ENCODE peak calls at places on chromosomes 4 and X, in eight cellular contexts. M is NCI-H1092 treated with DMSO at 0.1 percent for 48 hours; H is nucleus accumbens; C is iPS-NIHi11; F is stomach; Y is anterior cingulate cortex; J is T-helper 1 cell; W is activated T-cell treated with anti-CD3 and anti-CD28 coated beads, Interleukin-2, amount 50 U/mL, for 72 hours. L is an unnamed sample.

GRCh38 chr4:88697113-88697512 is 516 bp downstream of the NAP1L5 start:
- DNase-seq in M (peak; percentile 48), H (no peak), C (no peak), F (no peak), Y (peak; percentile 20), J (peak; percentile 13), W (peak; percentile 24), L (peak; percentile 41)

GRCh38 chr4:182918791-182919302 is 1.7 kb upstream of the DCTD start:
- DNase-seq in M (no peak), H (no peak), C (no peak), F (no peak), Y (no peak), J (peak; percentile 73), W (peak; percentile 41), L (peak; percentile 50)

GRCh38 chr4:168076989-168077725 is 15.2 kb upstream of the ANXA10 start:
- DNase-seq in M (peak; percentile 34), H (no peak), C (peak; percentile 64), F (peak; percentile 75), Y (peak; percentile 23), J (peak; percentile 18), W (peak; percentile 55), L (peak; percentile 65)

GRCh38 chr4:134027931-134028330 is 173.7 kb downstream of the PABPC4L start:
- DNase-seq in M (no peak), H (no peak), C (no peak), F (no peak), Y (no peak), J (no peak), W (no peak), L (no peak)

GRCh38 chr4:10079951-10080873 is 36.4 kb downstream of the WDR1 start:
- DNase-seq in M (no peak), H (no peak), C (no peak), F (peak; percentile 18), Y (no peak), J (no peak), W (no peak), L (no peak)

GRCh38 chr4:100095729-100096595 is 94.3 kb downstream of the DDIT4L start:
- DNase-seq in M (peak; percentile 53), H (peak; percentile 2), C (peak; percentile 62), F (peak; percentile 51), Y (peak; percentile 22), J (peak; percentile 81), W (peak; percentile 61), L (peak; percentile 79)

GRCh38 chr4:94076498-94076897 is 131.2 kb upstream of the SMARCAD1 start:
- DNase-seq in M (no peak), H (no peak), C (peak; percentile 8), F (no peak), Y (no peak), J (no peak), W (no peak), L (no peak)

GRCh38 chrX:8627796-8628195 is 104.1 kb downstream of the ANOS1 start:
- DNase-seq in M (no peak), H (no peak), C (no peak), F (no peak), Y (no peak), J (no peak), W (no peak), L (no peak)

GRCh38 chr4:4426511-4427477 is 39.9 kb downstream of the NSG1 start:
- DNase-seq in M (no peak), H (no peak), C (peak; percentile 68), F (no peak), Y (no peak), J (no peak), W (no peak), L (no peak)

GRCh38 chr4:132493476-132493875 is 655.6 kb upstream of the PCDH10 start:
- DNase-seq in M (no peak), H (no peak), C (no peak), F (no peak), Y (no peak), J (no peak), W (no peak), L (no peak)

GRCh38 chr4:121824171-121824527 is 466 bp upstream of the CCNA2 start:
- DNase-seq in M (no peak), H (no peak), C (no peak), F (no peak), Y (no peak), J (no peak), W (no peak), L (no peak)

GRCh38 chrX:20743054-20743453 is 476.3 kb upstream of the RPS6KA3 start:
- DNase-seq in M (peak; percentile 94), H (no peak), C (no peak), F (no peak), Y (no peak), J (no peak), W (no peak), L (no peak)

GRCh38 chr4:13349096-13349495 is 135.0 kb downstream of the RAB28 start:
- DNase-seq in M (no peak), H (no peak), C (no peak), F (no peak), Y (no peak), J (no peak), W (no peak), L (no peak)

GRCh38 chr4:80448056-80448455 is 112.5 kb downstream of the CFAP299 start:
- DNase-seq in M (no peak), H (no peak), C (no peak), F (no peak), Y (no peak), J (no peak), W (no peak), L (no peak)

GRCh38 chr4:128338634-128339355 is 51.2 kb upstream of the PGRMC2 start:
- DNase-seq in M (no peak), H (no peak), C (no peak), F (no peak), Y (no peak), J (no peak), W (no peak), L (no peak)

GRCh38 chr4:119025440-119025839 is 110.2 kb upstream of the MYOZ2 start:
- DNase-seq in M (no peak), H (no peak), C (no peak), F (peak; percentile 48), Y (no peak), J (no peak), W (no peak), L (no peak)

GRCh38 chr4:168831919-168832745 is 177.9 kb downstream of the CBR4 start:
- DNase-seq in M (peak; percentile 46), H (peak; percentile 23), C (peak; percentile 87), F (peak; percentile 88), Y (peak; percentile 35), J (peak; percentile 69), W (peak; percentile 79), L (peak; percentile 77)

GRCh38 chr4:508675-509373 is 9.8 kb downstream of the PIGG start:
- DNase-seq in M (no peak), H (no peak), C (no peak), F (no peak), Y (no peak), J (no peak), W (no peak), L (no peak)

GRCh38 chr4:7280906-7281305 is 88.6 kb downstream of the SORCS2 start:
- DNase-seq in M (no peak), H (no peak), C (no peak), F (no peak), Y (no peak), J (no peak), W (no peak), L (no peak)

GRCh38 chr4:25022741-25023140 is 8.0 kb downstream of the LGI2 start:
- DNase-seq in M (no peak), H (no peak), C (no peak), F (no peak), Y (no peak), J (no peak), W (no peak), L (no peak)

GRCh38 chrX:134537179-134537945 is 77.4 kb downstream of the HPRT1 start:
- DNase-seq in M (no peak), H (no peak), C (no peak), F (no peak), Y (no peak), J (no peak), W (no peak), L (no peak)